ENCODE peak calls at places on chromosomes 11 and 22, in four cellular contexts. B is effector memory CD4-positive, alpha-beta T cell; W is stomach; U is neuronal stem cell. R is an unnamed sample. For H3K27me3, the result is how much of the 10 kb centered on the place peaks cover.

GRCh38 chr11:71140206-71140919 is 112.0 kb downstream of the SHANK2 start:
- DNase-seq in B (no peak), W (no peak), U (no peak), R (no peak)

GRCh38 chr11:131240421-131240820 is 130.0 kb upstream of the NTM start:
- DNase-seq in B (no peak), W (no peak), U (no peak), R (no peak)

GRCh38 chr11:97742717-97743116 is 1278.0 kb upstream of the CNTN5 start:
- DNase-seq in B (no peak), W (no peak), U (no peak), R (no peak)

GRCh38 chr11:123218451-123218850 is 23.4 kb upstream of the CLMP start:
- DNase-seq in B (no peak), W (no peak), U (no peak), R (no peak)

GRCh38 chr11:46336781-46337180 is 10.5 kb upstream of the DGKZ start:
- DNase-seq in B (no peak), W (no peak), U (no peak), R (no peak)

GRCh38 chr11:69193151-69193550 is 37.4 kb downstream of the SMIM38 start:
- DNase-seq in B (no peak), W (no peak), U (no peak), R (no peak)

GRCh38 chr11:93730108-93731107 is 10.9 kb downstream of the TAF1D start:
- DNase-seq in B (no peak), W (no peak), U (no peak), R (no peak)

GRCh38 chr11:64266339-64266738 is 15.0 kb downstream of the PLCB3 start:
- DNase-seq in B (no peak), W (no peak), U (no peak), R (no peak)

GRCh38 chr11:102346748-102347525 is at the start of gene BIRC2:
- DNase-seq in B (peak), W (peak), U (peak), R (peak)

GRCh38 chr22:40703174-40703573 is 23.9 kb downstream of the MCHR1 start:
- DNase-seq in B (no peak), W (no peak), U (no peak), R (no peak)

GRCh38 chr11:119106564-119107537 is at the start of gene C2CD2L:
- DNase-seq in B (peak), W (peak), U (peak), R (peak)

GRCh38 chr11:79174045-79175008 is 266.5 kb downstream of the TENM4 start:
- DNase-seq in B (no peak), W (no peak), U (no peak), R (no peak)

GRCh38 chr11:120203626-120204025 is 7.2 kb upstream of the OAF start:
- DNase-seq in B (no peak), W (no peak), U (no peak), R (no peak)

GRCh38 chr11:60378359-60378758 is at the start of gene MS4A7:
- DNase-seq in B (no peak), W (no peak), U (no peak), R (no peak)

GRCh38 chr11:36146437-36146836 is 142.8 kb downstream of the COMMD9 start:
- DNase-seq in B (no peak), W (no peak), U (no peak), R (no peak)
- H3K27ac ChIP-seq in B (no peak), W (no peak), U (peak), R (no peak)

GRCh38 chr11:67562951-67563350 is 20.7 kb upstream of the GSTP1 start:
- DNase-seq in B (no peak), W (no peak), U (no peak), R (no peak)
- H3K4me3 ChIP-seq in B (no peak), W (no peak), U (no peak), R (no peak)

GRCh38 chr11:8035225-8035846 is 45.7 kb upstream of the TUB start:
- DNase-seq in B (no peak), W (no peak), U (no peak), R (no peak)

GRCh38 chr11:8034604-8035224 is 46.3 kb upstream of the TUB start:
- DNase-seq in B (no peak), W (no peak), U (no peak), R (no peak)

GRCh38 chr11:8036986-8037385 is 44.0 kb upstream of the TUB start:
- DNase-seq in B (no peak), W (peak), U (no peak), R (no peak)

GRCh38 chr11:8038393-8038792 is 42.6 kb upstream of the TUB start:
- DNase-seq in B (no peak), W (no peak), U (peak), R (no peak)

DNA sequence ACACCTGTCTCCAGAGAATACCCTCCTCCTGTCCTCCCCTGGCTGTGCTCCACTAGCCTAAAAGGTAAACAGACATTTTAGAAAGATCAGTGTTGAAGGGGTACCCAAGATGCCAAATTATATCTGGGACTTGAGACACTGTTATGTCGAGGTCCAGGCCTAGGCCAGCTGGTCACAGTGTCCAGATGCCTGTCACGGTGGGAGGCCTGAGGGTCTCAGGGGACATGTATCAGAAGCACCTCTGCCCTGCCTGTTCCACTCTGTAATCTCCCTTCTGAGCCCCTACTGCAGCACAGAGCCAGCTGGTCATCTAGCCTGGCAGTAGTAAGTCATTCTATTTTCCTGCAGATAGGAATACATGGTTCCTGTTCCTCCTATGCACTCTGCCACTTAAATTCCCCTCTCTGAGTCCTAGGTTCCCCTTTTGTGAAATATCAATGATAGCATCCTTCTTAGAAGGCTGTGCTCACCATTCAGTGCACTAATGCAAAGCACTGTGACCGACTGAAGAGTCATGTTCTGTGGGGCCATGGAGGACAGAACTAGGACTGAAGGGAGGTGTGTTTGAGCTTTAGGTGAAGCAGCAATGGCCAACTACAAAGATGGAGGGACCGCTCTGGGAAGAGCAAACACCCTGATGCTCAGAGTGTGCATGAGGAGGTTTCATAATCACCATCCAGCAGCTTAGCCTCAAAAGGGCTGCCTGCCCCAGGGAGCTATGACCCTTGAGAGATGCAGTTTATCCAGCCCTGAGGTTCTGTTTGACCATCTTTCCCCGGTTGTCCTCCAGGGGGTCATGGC is 44.8 kb upstream of the TUB start:
- DNase-seq in B (no peak), W (peak), U (no peak), R (no peak)
- H3K27me3 ChIP-seq in B (under half), W (under half), U (under half), R (under half)

GRCh38 chr11:62446091-62446490 is 27.3 kb downstream of the SCGB1A1 start:
- DNase-seq in B (no peak), W (no peak), U (no peak), R (no peak)

GRCh38 chr11:62443390-62444201 is 24.8 kb downstream of the SCGB1A1 start:
- DNase-seq in B (no peak), W (no peak), U (no peak), R (no peak)

GRCh38 chr11:62444271-62444833 is 25.5 kb downstream of the SCGB1A1 start:
- DNase-seq in B (no peak), W (peak), U (no peak), R (peak)

GRCh38 chr11:62445314-62445740 is 26.5 kb downstream of the SCGB1A1 start:
- DNase-seq in B (no peak), W (peak), U (no peak), R (no peak)

DNA sequence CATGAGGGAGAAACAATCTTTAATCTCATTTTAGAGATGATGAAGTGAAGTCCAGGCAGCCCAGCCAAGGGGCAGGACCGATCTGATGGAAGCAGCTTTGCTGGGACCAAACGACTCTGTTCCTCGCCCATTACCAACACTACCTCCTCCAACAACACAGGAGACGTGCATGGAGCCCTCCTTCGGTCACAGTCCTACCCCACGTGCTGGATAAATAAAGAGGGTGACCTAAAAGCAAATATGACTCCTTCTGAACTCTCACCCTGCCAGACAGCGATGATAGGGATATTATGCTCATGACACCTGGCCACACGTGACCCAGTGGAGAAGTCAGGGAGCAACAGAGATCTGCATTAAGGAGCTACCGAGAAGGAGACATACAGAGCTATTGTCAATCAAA is 26.0 kb downstream of the SCGB1A1 start:
- DNase-seq in B (no peak), W (no peak), U (no peak), R (no peak)
- H3K27ac ChIP-seq in B (no peak), W (peak), U (no peak), R (no peak)

DNA sequence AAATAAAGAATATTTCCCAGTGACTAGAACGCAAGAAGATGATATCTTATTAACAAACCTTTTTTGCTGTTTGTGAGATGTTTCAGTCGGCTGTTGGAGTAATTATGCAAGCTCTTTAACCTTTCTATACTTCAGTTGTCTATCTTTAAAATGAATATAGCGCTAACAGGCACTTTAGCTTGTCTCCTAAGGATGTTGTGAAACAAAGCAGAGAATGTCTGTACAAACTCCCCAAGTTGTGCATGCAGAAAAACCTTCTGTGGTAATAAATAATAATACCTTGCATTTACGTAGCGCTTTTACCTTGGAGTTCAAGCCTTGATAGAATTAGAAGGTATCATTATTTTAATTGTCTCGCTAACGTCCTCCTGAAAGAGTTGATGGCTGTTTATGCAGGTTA is 1.9 kb upstream of the KDM2A start:
- DNase-seq in B (no peak), W (no peak), U (no peak), R (no peak)
- H3K4me3 ChIP-seq in B (peak), W (peak), U (no peak), R (peak)

GRCh38 chr22:20016734-20017621 is at the start of gene ARVCF:
- DNase-seq in B (peak), W (peak), U (peak), R (peak)
- H3K27me3 ChIP-seq in B (under half), W (under half), U (under half), R (under half)

GRCh38 chr11:43790444-43790794 is 90.2 kb upstream of the ALKBH3 start:
- DNase-seq in B (no peak), W (no peak), U (no peak), R (no peak)
- H3K27ac ChIP-seq in B (no peak), W (no peak), U (no peak), R (no peak)

DNA sequence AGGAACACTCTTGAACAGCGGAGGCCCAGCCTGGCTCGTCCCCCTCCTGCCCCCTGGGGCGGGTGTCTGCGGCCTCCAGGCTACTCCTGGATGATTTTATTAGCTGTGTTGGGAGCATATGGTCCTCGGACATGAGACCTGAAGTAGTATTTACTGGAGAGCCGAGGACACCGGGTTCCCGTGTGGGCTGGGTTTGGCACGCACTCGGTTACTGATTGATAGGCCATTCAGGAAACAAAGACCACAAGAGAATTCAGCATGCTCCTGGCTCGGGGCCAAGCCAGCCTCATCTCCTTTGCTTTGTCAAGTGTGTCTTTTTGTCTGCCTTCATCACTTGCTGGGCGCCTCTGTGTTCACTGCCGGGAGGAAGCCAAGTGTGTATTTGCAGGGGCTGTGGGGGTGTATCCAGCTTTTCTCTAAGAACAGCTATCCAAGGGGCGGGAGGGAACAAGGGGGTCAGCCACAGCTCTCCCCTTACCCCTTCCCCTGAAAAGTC is 9.7 kb downstream of the FXYD2 start:
- DNase-seq in B (peak), W (peak), U (no peak), R (peak)
- H3K4me3 ChIP-seq in B (peak), W (no peak), U (no peak), R (peak)

R was measured in WERI-Rb-1.